ENCODE peak calls at places on chromosomes 11 and 22, in nine cellular contexts. One of them, this sample, is unnamed.

GRCh38 chr11:34988294-34989255 is 72.2 kb downstream of the PDHX start:
- DNase-seq in PC-3: no peak
- DNase-seq in left lung: no peak
- DNase-seq in psoas muscle: no peak
- DNase-seq in heart left ventricle: no peak
- DNase-seq in body of pancreas: no peak
- DNase-seq in lung: no peak
- DNase-seq in CD8-positive, alpha-beta T cell: no peak
- DNase-seq in MM.1S: peak; percentile 55
- DNase-seq in this sample: no peak

GRCh38 chr11:25938952-25939351 is 393.0 kb upstream of the ANO3 start:
- DNase-seq in PC-3: no peak
- DNase-seq in left lung: no peak
- DNase-seq in psoas muscle: no peak
- DNase-seq in heart left ventricle: no peak
- DNase-seq in body of pancreas: no peak
- DNase-seq in lung: no peak
- DNase-seq in CD8-positive, alpha-beta T cell: no peak
- DNase-seq in MM.1S: no peak
- DNase-seq in this sample: no peak

GRCh38 chr22:37741312-37741795 is 44.5 kb downstream of the TRIOBP start:
- DNase-seq in PC-3: peak; percentile 39
- DNase-seq in left lung: peak; percentile 88
- DNase-seq in psoas muscle: peak; percentile 82
- DNase-seq in heart left ventricle: peak; percentile 83
- DNase-seq in body of pancreas: peak; percentile 77
- DNase-seq in lung: peak; percentile 86
- DNase-seq in CD8-positive, alpha-beta T cell: no peak
- DNase-seq in MM.1S: no peak
- DNase-seq in this sample: no peak

GRCh38 chr11:18721576-18722292 is 4.3 kb downstream of the IGSF22 start:
- DNase-seq in PC-3: peak; percentile 37
- DNase-seq in left lung: peak; percentile 47
- DNase-seq in psoas muscle: no peak
- DNase-seq in heart left ventricle: no peak
- DNase-seq in body of pancreas: peak; percentile 48
- DNase-seq in lung: peak; percentile 39
- DNase-seq in CD8-positive, alpha-beta T cell: peak; percentile 45
- DNase-seq in MM.1S: peak; percentile 63
- DNase-seq in this sample: peak; percentile 58

GRCh38 chr11:73192272-73192671 is 25.8 kb upstream of the P2RY2 start:
- DNase-seq in PC-3: peak; percentile 99
- DNase-seq in left lung: peak; percentile 64
- DNase-seq in psoas muscle: no peak
- DNase-seq in heart left ventricle: no peak
- DNase-seq in body of pancreas: no peak
- DNase-seq in lung: peak; percentile 66
- DNase-seq in CD8-positive, alpha-beta T cell: no peak
- DNase-seq in MM.1S: no peak
- DNase-seq in this sample: no peak

GRCh38 chr11:73510877-73511276 is 87.0 kb downstream of the FAM168A start:
- DNase-seq in PC-3: no peak
- DNase-seq in left lung: no peak
- DNase-seq in psoas muscle: no peak
- DNase-seq in heart left ventricle: no peak
- DNase-seq in body of pancreas: no peak
- DNase-seq in lung: no peak
- DNase-seq in CD8-positive, alpha-beta T cell: no peak
- DNase-seq in MM.1S: no peak
- DNase-seq in this sample: no peak

GRCh38 chr22:31829505-31829904 is 75.7 kb downstream of the DEPDC5 start:
- DNase-seq in PC-3: peak; percentile 89
- DNase-seq in left lung: no peak
- DNase-seq in psoas muscle: peak; percentile 21
- DNase-seq in heart left ventricle: no peak
- DNase-seq in body of pancreas: no peak
- DNase-seq in lung: no peak
- DNase-seq in CD8-positive, alpha-beta T cell: no peak
- DNase-seq in MM.1S: no peak
- DNase-seq in this sample: no peak

GRCh38 chr11:93662177-93662575 is 694 bp downstream of the CEP295 start:
- DNase-seq in PC-3: no peak
- DNase-seq in left lung: no peak
- DNase-seq in psoas muscle: no peak
- DNase-seq in heart left ventricle: no peak
- DNase-seq in body of pancreas: no peak
- DNase-seq in lung: no peak
- DNase-seq in CD8-positive, alpha-beta T cell: no peak
- DNase-seq in MM.1S: peak; percentile 45
- DNase-seq in this sample: no peak

GRCh38 chr11:45149483-45150056 is 3.1 kb downstream of the PRDM11 start:
- DNase-seq in PC-3: no peak
- DNase-seq in left lung: no peak
- DNase-seq in psoas muscle: no peak
- DNase-seq in heart left ventricle: no peak
- DNase-seq in body of pancreas: no peak
- DNase-seq in lung: no peak
- DNase-seq in CD8-positive, alpha-beta T cell: no peak
- DNase-seq in MM.1S: no peak
- DNase-seq in this sample: no peak

GRCh38 chr11:104944080-104944479 is 24.3 kb downstream of the CASP4 start:
- DNase-seq in PC-3: no peak
- DNase-seq in left lung: no peak
- DNase-seq in psoas muscle: no peak
- DNase-seq in heart left ventricle: no peak
- DNase-seq in body of pancreas: no peak
- DNase-seq in lung: no peak
- DNase-seq in CD8-positive, alpha-beta T cell: no peak
- DNase-seq in MM.1S: no peak
- DNase-seq in this sample: no peak
- H3K36me3 ChIP-seq in PC-3: peaks cover 7% of the 10 kb centered on the region
- H3K36me3 ChIP-seq in left lung: no peaks in the 10 kb centered on the region
- H3K36me3 ChIP-seq in psoas muscle: peaks cover 10% of the 10 kb centered on the region
- H3K36me3 ChIP-seq in heart left ventricle: no peaks in the 10 kb centered on the region
- H3K36me3 ChIP-seq in body of pancreas: no peaks in the 10 kb centered on the region
- H3K36me3 ChIP-seq in lung: peaks cover 13% of the 10 kb centered on the region
- H3K36me3 ChIP-seq in CD8-positive, alpha-beta T cell: peaks cover 22% of the 10 kb centered on the region
- H3K36me3 ChIP-seq in MM.1S: no peaks in the 10 kb centered on the region
- H3K36me3 ChIP-seq in this sample: no peaks in the 10 kb centered on the region

DNA sequence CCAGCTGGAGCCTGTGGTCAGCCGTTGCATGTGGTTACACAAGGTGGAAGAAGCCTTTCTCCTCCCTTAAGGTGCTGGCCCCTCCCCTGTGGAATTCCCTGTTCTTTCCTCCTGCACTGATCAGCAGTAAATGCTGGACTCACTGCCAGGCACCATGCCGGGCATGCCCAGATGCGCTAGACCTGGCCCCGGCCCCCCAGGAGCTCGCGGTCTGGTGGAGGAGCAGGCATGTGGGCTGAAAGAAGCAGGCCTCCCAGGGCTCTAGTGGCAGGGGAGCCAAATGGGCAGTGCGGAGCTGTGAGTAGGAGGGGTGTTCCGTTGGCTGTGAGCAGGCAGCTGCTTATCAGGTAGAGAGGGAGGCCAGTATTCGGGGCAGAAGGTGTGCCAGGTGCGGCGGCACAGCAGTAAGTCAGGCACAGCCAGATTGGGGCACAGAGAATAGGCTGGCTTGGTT is 10.2 kb downstream of the DGKZ start:
- DNase-seq in PC-3: no peak
- DNase-seq in left lung: no peak
- DNase-seq in psoas muscle: no peak
- DNase-seq in heart left ventricle: no peak
- DNase-seq in body of pancreas: peak; percentile 91
- DNase-seq in lung: no peak
- DNase-seq in CD8-positive, alpha-beta T cell: no peak
- DNase-seq in MM.1S: no peak
- DNase-seq in this sample: no peak
- H3K4me1 ChIP-seq in PC-3: peaks cover 6% of the 10 kb centered on the region
- H3K4me1 ChIP-seq in left lung: peaks cover 92% of the 10 kb centered on the region
- H3K4me1 ChIP-seq in psoas muscle: peaks cover 16% of the 10 kb centered on the region
- H3K4me1 ChIP-seq in heart left ventricle: peaks cover 38% of the 10 kb centered on the region
- H3K4me1 ChIP-seq in body of pancreas: peaks cover 55% of the 10 kb centered on the region
- H3K4me1 ChIP-seq in lung: peaks cover 26% of the 10 kb centered on the region
- H3K4me1 ChIP-seq in CD8-positive, alpha-beta T cell: peaks cover 76% of the 10 kb centered on the region
- H3K4me1 ChIP-seq in MM.1S: no peaks in the 10 kb centered on the region
- H3K4me1 ChIP-seq in this sample: no peaks in the 10 kb centered on the region

GRCh38 chr11:103779054-103779453 is 257.4 kb upstream of the DDI1 start:
- DNase-seq in PC-3: peak; percentile 15
- DNase-seq in left lung: no peak
- DNase-seq in psoas muscle: no peak
- DNase-seq in heart left ventricle: no peak
- DNase-seq in body of pancreas: no peak
- DNase-seq in lung: no peak
- DNase-seq in CD8-positive, alpha-beta T cell: no peak
- DNase-seq in MM.1S: no peak
- DNase-seq in this sample: no peak

GRCh38 chr11:103773059-103773458 is 263.4 kb upstream of the DDI1 start:
- DNase-seq in PC-3: no peak
- DNase-seq in left lung: no peak
- DNase-seq in psoas muscle: no peak
- DNase-seq in heart left ventricle: no peak
- DNase-seq in body of pancreas: no peak
- DNase-seq in lung: no peak
- DNase-seq in CD8-positive, alpha-beta T cell: no peak
- DNase-seq in MM.1S: no peak
- DNase-seq in this sample: no peak

DNA sequence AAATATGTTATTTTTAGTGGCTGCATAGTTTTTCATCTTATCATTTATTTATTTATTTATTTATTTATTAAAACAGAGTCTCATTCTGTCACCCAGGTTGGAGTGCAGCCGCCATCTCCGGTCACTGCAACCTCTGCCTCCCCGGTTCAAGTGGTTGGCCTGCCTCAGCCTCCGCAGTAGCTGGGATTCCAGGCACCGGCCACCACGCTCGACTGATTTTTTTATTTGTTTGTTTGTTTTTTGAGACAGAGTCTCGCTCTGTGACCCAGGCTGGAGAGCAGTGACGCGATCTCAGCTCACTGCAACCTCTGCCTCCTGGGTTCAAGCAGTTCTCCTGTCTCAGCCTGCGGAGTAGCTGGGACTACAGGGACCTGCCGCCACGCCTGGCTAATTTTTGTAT is 262.9 kb upstream of the DDI1 start:
- DNase-seq in PC-3: no peak
- DNase-seq in left lung: no peak
- DNase-seq in psoas muscle: no peak
- DNase-seq in heart left ventricle: no peak
- DNase-seq in body of pancreas: no peak
- DNase-seq in lung: no peak
- DNase-seq in CD8-positive, alpha-beta T cell: no peak
- DNase-seq in MM.1S: no peak
- DNase-seq in this sample: no peak
- H3K4me3 ChIP-seq in PC-3: no peak overlapping the region
- H3K4me3 ChIP-seq in left lung: no peak overlapping the region
- H3K4me3 ChIP-seq in psoas muscle: no peak overlapping the region
- H3K4me3 ChIP-seq in heart left ventricle: no peak overlapping the region
- H3K4me3 ChIP-seq in body of pancreas: no peak overlapping the region
- H3K4me3 ChIP-seq in lung: no peak overlapping the region
- H3K4me3 ChIP-seq in CD8-positive, alpha-beta T cell: no peak overlapping the region
- H3K4me3 ChIP-seq in MM.1S: no peak overlapping the region
- H3K4me3 ChIP-seq in this sample: no peak overlapping the region

DNA sequence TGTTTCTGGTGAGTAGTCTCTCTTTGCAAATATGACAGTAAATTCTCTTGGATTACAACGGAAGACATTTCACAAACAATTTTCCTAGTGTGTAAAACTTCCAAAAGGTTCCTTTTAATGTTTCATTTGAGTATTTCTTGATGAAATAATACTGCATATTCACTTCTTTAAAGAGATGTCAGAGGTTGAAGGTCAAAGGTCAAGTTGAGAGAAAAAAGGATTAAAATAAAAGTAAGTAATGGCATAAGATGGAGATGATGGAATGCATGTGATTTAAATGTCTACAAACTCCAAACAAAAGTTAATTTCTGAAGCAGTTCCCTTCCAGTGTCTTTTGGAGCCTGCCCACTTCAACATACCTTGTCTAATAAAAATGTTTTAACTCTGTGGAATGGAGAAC is 40.7 kb downstream of the APOL5 start:
- DNase-seq in PC-3: no peak
- DNase-seq in left lung: no peak
- DNase-seq in psoas muscle: no peak
- DNase-seq in heart left ventricle: no peak
- DNase-seq in body of pancreas: no peak
- DNase-seq in lung: no peak
- DNase-seq in CD8-positive, alpha-beta T cell: no peak
- DNase-seq in MM.1S: no peak
- DNase-seq in this sample: no peak
- H3K36me3 ChIP-seq in PC-3: peaks cover 27% of the 10 kb centered on the region
- H3K36me3 ChIP-seq in left lung: no peaks in the 10 kb centered on the region
- H3K36me3 ChIP-seq in psoas muscle: no peaks in the 10 kb centered on the region
- H3K36me3 ChIP-seq in heart left ventricle: peaks cover 8% of the 10 kb centered on the region
- H3K36me3 ChIP-seq in body of pancreas: peaks cover 5% of the 10 kb centered on the region
- H3K36me3 ChIP-seq in lung: peaks cover 5% of the 10 kb centered on the region
- H3K36me3 ChIP-seq in CD8-positive, alpha-beta T cell: no peaks in the 10 kb centered on the region
- H3K36me3 ChIP-seq in MM.1S: no peaks in the 10 kb centered on the region
- H3K36me3 ChIP-seq in this sample: peaks cover 6% of the 10 kb centered on the region

GRCh38 chr11:15342163-15342562 is 227.4 kb downstream of the INSC start:
- DNase-seq in PC-3: no peak
- DNase-seq in left lung: no peak
- DNase-seq in psoas muscle: no peak
- DNase-seq in heart left ventricle: no peak
- DNase-seq in body of pancreas: no peak
- DNase-seq in lung: no peak
- DNase-seq in CD8-positive, alpha-beta T cell: no peak
- DNase-seq in MM.1S: no peak
- DNase-seq in this sample: no peak
- H3K4me1 ChIP-seq in PC-3: no peaks in the 10 kb centered on the region
- H3K4me1 ChIP-seq in left lung: no peaks in the 10 kb centered on the region
- H3K4me1 ChIP-seq in psoas muscle: no peaks in the 10 kb centered on the region
- H3K4me1 ChIP-seq in heart left ventricle: no peaks in the 10 kb centered on the region
- H3K4me1 ChIP-seq in body of pancreas: no peaks in the 10 kb centered on the region
- H3K4me1 ChIP-seq in lung: no peaks in the 10 kb centered on the region
- H3K4me1 ChIP-seq in CD8-positive, alpha-beta T cell: no peaks in the 10 kb centered on the region
- H3K4me1 ChIP-seq in MM.1S: no peaks in the 10 kb centered on the region
- H3K4me1 ChIP-seq in this sample: no peaks in the 10 kb centered on the region

GRCh38 chr11:128942807-128943430 is at the start of gene TP53AIP1:
- DNase-seq in PC-3: no peak
- DNase-seq in left lung: no peak
- DNase-seq in psoas muscle: no peak
- DNase-seq in heart left ventricle: no peak
- DNase-seq in body of pancreas: no peak
- DNase-seq in lung: no peak
- DNase-seq in CD8-positive, alpha-beta T cell: no peak
- DNase-seq in MM.1S: no peak
- DNase-seq in this sample: no peak
- H3K4me3 ChIP-seq in PC-3: no peak within 1 kb of the TSS
- H3K4me3 ChIP-seq in left lung: no peak within 1 kb of the TSS
- H3K4me3 ChIP-seq in psoas muscle: no peak within 1 kb of the TSS
- H3K4me3 ChIP-seq in heart left ventricle: no peak within 1 kb of the TSS
- H3K4me3 ChIP-seq in body of pancreas: no peak within 1 kb of the TSS
- H3K4me3 ChIP-seq in lung: no peak within 1 kb of the TSS
- H3K4me3 ChIP-seq in CD8-positive, alpha-beta T cell: no peak within 1 kb of the TSS
- H3K4me3 ChIP-seq in MM.1S: no peak within 1 kb of the TSS
- H3K4me3 ChIP-seq in this sample: no peak within 1 kb of the TSS

GRCh38 chr11:57485217-57486007 is 25.1 kb downstream of the RTN4RL2 start:
- DNase-seq in PC-3: no peak
- DNase-seq in left lung: no peak
- DNase-seq in psoas muscle: no peak
- DNase-seq in heart left ventricle: no peak
- DNase-seq in body of pancreas: peak; percentile 8
- DNase-seq in lung: no peak
- DNase-seq in CD8-positive, alpha-beta T cell: no peak
- DNase-seq in MM.1S: no peak
- DNase-seq in this sample: no peak
- H3K36me3 ChIP-seq in PC-3: no peaks in the 10 kb centered on the region
- H3K36me3 ChIP-seq in left lung: no peaks in the 10 kb centered on the region
- H3K36me3 ChIP-seq in psoas muscle: no peaks in the 10 kb centered on the region
- H3K36me3 ChIP-seq in heart left ventricle: no peaks in the 10 kb centered on the region
- H3K36me3 ChIP-seq in body of pancreas: peaks cover 6% of the 10 kb centered on the region
- H3K36me3 ChIP-seq in lung: peaks cover 23% of the 10 kb centered on the region
- H3K36me3 ChIP-seq in CD8-positive, alpha-beta T cell: peaks cover 3% of the 10 kb centered on the region
- H3K36me3 ChIP-seq in MM.1S: no peaks in the 10 kb centered on the region
- H3K36me3 ChIP-seq in this sample: peaks cover 45% of the 10 kb centered on the region

GRCh38 chr11:96341237-96342130 is 1.5 kb downstream of the MAML2 start:
- DNase-seq in PC-3: peak; percentile 52
- DNase-seq in left lung: no peak
- DNase-seq in psoas muscle: peak; percentile 43
- DNase-seq in heart left ventricle: peak; percentile 61
- DNase-seq in body of pancreas: peak; percentile 36
- DNase-seq in lung: no peak
- DNase-seq in CD8-positive, alpha-beta T cell: peak; percentile 80
- DNase-seq in MM.1S: peak; percentile 85
- DNase-seq in this sample: peak; percentile 43
- H3K4me1 ChIP-seq in PC-3: peaks cover 42% of the 10 kb centered on the region
- H3K4me1 ChIP-seq in left lung: peaks cover 61% of the 10 kb centered on the region
- H3K4me1 ChIP-seq in psoas muscle: peaks cover 10% of the 10 kb centered on the region
- H3K4me1 ChIP-seq in heart left ventricle: peaks cover 47% of the 10 kb centered on the region
- H3K4me1 ChIP-seq in body of pancreas: peaks cover 37% of the 10 kb centered on the region
- H3K4me1 ChIP-seq in lung: peaks cover 11% of the 10 kb centered on the region
- H3K4me1 ChIP-seq in CD8-positive, alpha-beta T cell: peaks cover 33% of the 10 kb centered on the region
- H3K4me1 ChIP-seq in MM.1S: peaks cover 30% of the 10 kb centered on the region
- H3K4me1 ChIP-seq in this sample: peaks cover 56% of the 10 kb centered on the region